ENCODE peak calls at places on chromosomes 1 and 21, in four cellular contexts. Q is IMR-90, K is A549, I is fibroblast of lung. S is an unnamed sample. For H3K9me3, the result is how much of the 10 kb centered on the place peaks cover.

GRCh38 chr1:116850436-116850835 is 59.3 kb upstream of the PTGFRN start:
- DNase-seq in I (peak), K (no peak), Q (no peak), S (no peak)

GRCh38 chr1:228281631-228282328 is 73.9 kb downstream of the OBSCN start:
- DNase-seq in K (no peak), I (no peak), Q (no peak), S (no peak)

GRCh38 chr1:150362721-150363425 is 1.1 kb upstream of the RPRD2 start:
- DNase-seq in K (no peak), Q (no peak), I (no peak), S (no peak)

GRCh38 chr1:26161408-26162219 is 2.7 kb downstream of the FAM110D start:
- DNase-seq in I (peak), K (peak), Q (peak), S (no peak)

GRCh38 chr1:53899206-53899628 is 5.2 kb downstream of the DIO1 start:
- DNase-seq in K (no peak), I (peak), Q (peak), S (no peak)

GRCh38 chr1:14653461-14653960 is 55.0 kb downstream of the KAZN start:
- DNase-seq in Q (no peak), I (no peak), K (no peak), S (no peak)

GRCh38 chr1:109398343-109399225 is 866 bp upstream of the SORT1 start:
- DNase-seq in I (no peak), Q (no peak), K (no peak), S (no peak)

GRCh38 chr1:18998016-18998724 is 41.7 kb upstream of the IFFO2 start:
- DNase-seq in K (no peak), Q (peak), I (peak), S (no peak)

GRCh38 chr1:84347547-84348239 is 46.2 kb downstream of the SAMD13 start:
- DNase-seq in Q (peak), I (peak), K (no peak), S (no peak)

GRCh38 chr1:212584092-212584886 is 24.3 kb upstream of the ATF3 start:
- DNase-seq in I (no peak), K (no peak), Q (no peak), S (no peak)

GRCh38 chr1:210072891-210073509 is 135.0 kb downstream of the SYT14 start:
- DNase-seq in K (no peak), Q (no peak), I (no peak), S (no peak)

GRCh38 chr1:234369033-234369430 is 4.2 kb upstream of the COA6 start:
- DNase-seq in I (no peak), Q (no peak), K (no peak), S (no peak)

GRCh38 chr1:58290685-58291372 is 255.7 kb downstream of the OMA1 start:
- DNase-seq in K (no peak), Q (peak), I (peak), S (no peak)

GRCh38 chr1:170010443-170010842 is 64.1 kb downstream of the KIFAP3 start:
- DNase-seq in I (peak), K (no peak), Q (peak), S (no peak)

DNA sequence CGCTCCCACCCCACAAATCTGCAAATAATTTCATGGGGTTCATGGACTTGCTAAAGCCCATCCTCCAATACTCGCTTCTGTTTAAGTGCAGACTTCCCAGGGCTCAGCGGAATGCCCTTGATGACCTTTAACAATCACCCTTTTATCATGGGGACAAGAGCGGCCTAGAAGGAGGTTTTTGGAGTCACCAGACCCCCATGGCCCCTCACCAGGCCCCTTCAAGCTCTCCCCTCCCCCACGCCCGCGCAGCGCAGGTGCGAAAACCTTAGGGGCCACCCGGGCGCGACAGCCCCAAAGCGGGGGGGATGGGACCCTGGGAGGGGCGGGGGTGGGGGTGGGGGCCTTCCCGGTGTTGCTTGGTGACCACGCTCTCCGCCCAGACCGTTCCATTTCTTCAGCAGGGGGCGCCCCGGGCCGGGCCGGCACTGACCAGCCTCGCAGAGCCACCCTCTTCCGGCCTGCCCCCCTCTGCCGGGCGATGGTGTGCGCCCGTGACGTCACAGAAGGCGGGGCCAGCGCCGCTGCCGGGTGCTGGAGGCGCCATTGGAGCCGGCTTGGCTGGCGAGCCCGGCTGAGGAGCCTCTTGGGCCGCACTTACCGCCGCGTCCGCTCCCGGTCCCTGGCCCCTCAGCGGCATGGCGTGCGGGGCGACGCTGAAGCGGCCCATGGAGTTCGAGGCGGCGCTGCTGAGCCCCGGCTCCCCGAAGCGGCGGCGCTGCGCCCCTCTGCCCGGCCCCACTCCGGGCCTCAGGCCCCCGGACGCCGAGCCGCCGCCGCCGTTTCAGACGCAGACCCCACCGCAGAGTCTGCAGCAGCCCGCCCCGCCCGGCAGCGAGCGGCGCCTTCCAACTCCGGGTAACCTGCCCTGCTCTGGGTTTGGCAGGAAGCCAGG is at the start of gene AKIRIN1:
- DNase-seq in K (peak), Q (peak), I (peak), S (peak)
- H3K4me3 ChIP-seq in K (peak), Q (peak), I (peak), S (peak)

GRCh38 chr1:41758904-41759548 is 159.7 kb downstream of the HIVEP3 start:
- DNase-seq in K (no peak), I (peak), Q (peak), S (no peak)

GRCh38 chr1:41754540-41754939 is 164.2 kb downstream of the HIVEP3 start:
- DNase-seq in K (no peak), Q (no peak), I (no peak), S (no peak)

GRCh38 chr1:41762251-41762650 is 156.5 kb downstream of the HIVEP3 start:
- DNase-seq in I (no peak), K (no peak), Q (no peak), S (no peak)

GRCh38 chr1:41762777-41763176 is 155.9 kb downstream of the HIVEP3 start:
- DNase-seq in K (no peak), I (no peak), Q (no peak), S (no peak)

GRCh38 chr1:41758490-41758889 is 160.2 kb downstream of the HIVEP3 start:
- DNase-seq in K (no peak), Q (no peak), I (peak), S (no peak)
- H3K9me3 ChIP-seq in K (under half), Q (under half), I (under half), S (under half)

GRCh38 chr1:2073382-2074230 is 23.4 kb downstream of the PRKCZ start:
- DNase-seq in I (peak), K (no peak), Q (peak), S (no peak)
- H3K4me3 ChIP-seq in I (peak), K (no peak), Q (peak), S (peak)

GRCh38 chr1:246989901-246990300 is 18.0 kb downstream of the ZNF695 start:
- DNase-seq in K (no peak), Q (no peak), I (no peak), S (no peak)
- H3K9me3 ChIP-seq in K (half or more), Q (under half), I (under half), S (half or more)

GRCh38 chr1:24749886-24750285 is 4.6 kb downstream of the CLIC4 start:
- DNase-seq in Q (no peak), K (no peak), I (peak), S (no peak)

GRCh38 chr1:24745711-24746582 is 700 bp downstream of the CLIC4 start:
- DNase-seq in I (peak), K (no peak), Q (peak), S (no peak)

GRCh38 chr1:24744911-24745710 is at the start of gene CLIC4:
- DNase-seq in K (peak), Q (peak), I (peak), S (peak)

GRCh38 chr1:24749257-24749656 is 4.0 kb downstream of the CLIC4 start:
- DNase-seq in K (no peak), I (no peak), Q (no peak), S (no peak)

DNA sequence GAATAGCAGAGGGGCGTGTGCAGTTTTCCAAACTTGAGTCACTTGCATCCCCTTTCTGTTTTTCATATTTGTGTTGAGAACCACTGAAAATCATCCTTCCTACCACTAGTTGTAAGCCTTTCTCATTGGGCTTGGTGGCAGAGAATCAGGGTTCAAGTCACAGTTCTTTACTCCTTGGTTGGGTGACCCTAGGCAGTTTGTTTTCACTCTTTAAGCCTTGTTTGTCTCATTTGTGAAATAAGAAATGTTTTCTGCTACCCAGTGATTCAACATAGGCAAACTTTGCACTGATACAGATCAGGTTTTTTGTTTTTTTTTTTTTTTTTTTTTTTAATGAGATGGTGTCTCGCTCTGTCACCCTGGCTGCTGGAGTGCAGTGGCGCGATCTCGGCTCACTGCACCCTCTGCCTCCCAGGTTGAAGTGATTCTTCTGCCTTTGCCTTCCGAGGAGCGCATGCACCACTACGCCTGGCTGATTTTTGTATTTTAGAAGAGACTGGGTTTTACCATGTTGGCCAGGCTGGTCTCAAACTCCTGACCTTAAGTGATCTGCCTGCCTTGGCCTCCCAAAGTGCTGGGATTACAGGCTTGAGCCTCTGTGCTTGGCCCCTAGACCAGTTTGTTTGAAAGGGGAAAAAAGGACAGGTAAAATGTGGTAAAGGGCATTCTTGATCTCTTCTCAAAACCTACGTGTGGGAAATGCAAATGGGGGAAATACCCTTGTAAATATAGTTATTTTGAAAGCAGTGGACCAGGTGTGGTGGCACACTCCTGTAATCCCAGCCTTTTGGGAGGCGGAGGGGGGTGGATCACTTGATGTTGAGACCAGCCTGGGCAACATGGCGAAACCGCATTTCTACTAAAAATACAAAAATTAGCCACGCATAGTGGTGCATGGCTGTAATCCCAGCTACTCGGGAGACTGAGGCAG is 3.2 kb downstream of the CLIC4 start:
- DNase-seq in I (no peak), K (no peak), Q (no peak), S (no peak)
- H3K4me3 ChIP-seq in I (peak), K (no peak), Q (peak), S (no peak)

GRCh38 chr21:9755611-9756010 is 765.8 kb upstream of the TPTE start:
- DNase-seq in K (no peak), Q (no peak), I (no peak), S (no peak)

GRCh38 chr21:9753943-9754342 is 767.4 kb upstream of the TPTE start:
- DNase-seq in I (no peak), K (no peak), Q (no peak), S (no peak)

GRCh38 chr21:9758888-9759287 is 762.5 kb upstream of the TPTE start:
- DNase-seq in I (no peak), Q (no peak), K (no peak), S (no peak)

GRCh38 chr21:9758141-9758540 is 763.2 kb upstream of the TPTE start:
- DNase-seq in K (no peak), I (no peak), Q (no peak), S (no peak)

GRCh38 chr21:9756677-9757076 is 764.7 kb upstream of the TPTE start:
- DNase-seq in K (no peak), Q (no peak), I (no peak), S (no peak)
- H3K9me3 ChIP-seq in K (under half), Q (under half), I (under half), S (under half)

DNA sequence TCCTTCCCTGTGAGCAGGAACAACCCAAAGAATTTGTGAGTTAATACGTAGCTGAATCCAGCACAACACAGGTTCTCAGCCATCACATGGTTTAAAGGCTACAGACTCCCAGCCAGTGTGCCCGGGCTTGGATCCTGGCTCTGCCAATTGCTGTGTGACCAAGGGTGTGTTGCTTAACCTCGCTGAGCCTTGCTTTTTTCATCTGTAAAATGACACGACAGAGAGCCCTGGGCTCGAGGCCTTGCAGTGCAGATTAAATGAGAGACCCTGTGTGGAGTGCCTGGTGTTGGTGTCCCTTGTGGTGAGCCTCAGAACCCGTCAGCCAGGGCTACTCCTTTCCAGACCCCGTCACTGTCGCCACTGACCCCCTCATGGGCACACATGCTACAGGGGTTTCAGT is 39.4 kb downstream of the CHAF1B start:
- DNase-seq in K (no peak), Q (no peak), I (no peak), S (no peak)
- H3K4me3 ChIP-seq in K (no peak), Q (no peak), I (no peak), S (no peak)